ENCODE peak calls at places on chromosomes 11 and 22, in five cellular contexts. P is psoas muscle, U is pancreas, T is Panc1, S is spleen. V is an unnamed sample. For H3K4me1, the result is how much of the 10 kb centered on the place peaks cover.

GRCh38 chr11:115919341-115920086 is 415.3 kb upstream of the CADM1 start:
- DNase-seq in P (no peak), U (no peak), T (no peak), S (no peak), V (no peak)

GRCh38 chr11:80388133-80388532 is 947.3 kb upstream of the TENM4 start:
- DNase-seq in P (no peak), U (no peak), T (no peak), S (no peak), V (no peak)

GRCh38 chr22:27632451-27633295 is 168.9 kb downstream of the MN1 start:
- DNase-seq in P (no peak), U (peak), T (no peak), S (no peak), V (no peak)

GRCh38 chr11:33256031-33256807 is 962 bp upstream of the HIPK3 start:
- DNase-seq in P (no peak), U (no peak), T (no peak), S (no peak), V (no peak)

GRCh38 chr22:37328017-37328416 is 45.7 kb downstream of the CYTH4 start:
- DNase-seq in P (no peak), U (no peak), T (no peak), S (no peak), V (no peak)

GRCh38 chr22:19109198-19110063 is 12.8 kb downstream of the DGCR2 start:
- DNase-seq in P (no peak), U (peak), T (no peak), S (no peak), V (no peak)

GRCh38 chr11:7252683-7253213 is 1.0 kb downstream of the SYT9 start:
- DNase-seq in P (peak), U (peak), T (no peak), S (no peak), V (no peak)

GRCh38 chr11:86800956-86801264 is 568 bp downstream of the PRSS23 start:
- DNase-seq in P (no peak), U (no peak), T (no peak), S (no peak), V (no peak)

GRCh38 chr11:119491753-119492455 is 68.9 kb upstream of the THY1 start:
- DNase-seq in P (no peak), U (no peak), T (no peak), S (peak), V (no peak)

GRCh38 chr11:77154381-77155081 is 26.5 kb downstream of the MYO7A start:
- DNase-seq in P (peak), U (no peak), T (no peak), S (no peak), V (no peak)

GRCh38 chr11:78138694-78139421 is 568 bp downstream of the ALG8 start:
- DNase-seq in P (no peak), U (no peak), T (no peak), S (no peak), V (no peak)

GRCh38 chr11:83610996-83611395 is 324.8 kb upstream of the CCDC90B start:
- DNase-seq in P (no peak), U (no peak), T (no peak), S (no peak), V (no peak)

GRCh38 chr11:17550455-17551346 is 3.6 kb downstream of the OTOG start:
- DNase-seq in P (no peak), U (no peak), T (no peak), S (peak), V (no peak)

GRCh38 chr11:79236541-79236971 is 204.3 kb downstream of the TENM4 start:
- DNase-seq in P (no peak), U (no peak), T (no peak), S (no peak), V (no peak)

GRCh38 chr22:22666307-22667091 is 22.1 kb downstream of the GGTLC2 start:
- DNase-seq in P (no peak), U (peak), T (peak), S (no peak), V (no peak)

GRCh38 chr11:117616979-117617378 is 180.0 kb downstream of the DSCAML1 start:
- DNase-seq in P (no peak), U (no peak), T (no peak), S (no peak), V (no peak)

GRCh38 chr22:21834869-21835268 is 32.6 kb downstream of the MAPK1 start:
- DNase-seq in P (no peak), U (no peak), T (no peak), S (no peak), V (no peak)

GRCh38 chr11:123494195-123495050 is 64.4 kb downstream of the GRAMD1B start:
- DNase-seq in P (no peak), U (no peak), T (no peak), S (no peak), V (no peak)

GRCh38 chr22:45212992-45213751 is 27.5 kb downstream of the KIAA0930 start:
- DNase-seq in P (peak), U (peak), T (no peak), S (peak), V (peak)

GRCh38 chr22:45211848-45212247 is 28.8 kb downstream of the KIAA0930 start:
- DNase-seq in P (no peak), U (peak), T (no peak), S (peak), V (no peak)

GRCh38 chr22:45211435-45211834 is 29.3 kb downstream of the KIAA0930 start:
- DNase-seq in P (peak), U (peak), T (no peak), S (peak), V (no peak)

GRCh38 chr22:45210577-45211431 is 29.9 kb downstream of the KIAA0930 start:
- DNase-seq in P (peak), U (peak), T (no peak), S (peak), V (no peak)

GRCh38 chr22:45212306-45212709 is 28.4 kb downstream of the KIAA0930 start:
- DNase-seq in P (peak), U (peak), T (no peak), S (peak), V (peak)
- H3K4me3 ChIP-seq in P (peak), U (no peak), T (peak), S (peak), V (peak)

GRCh38 chr22:30021338-30021737 is 58.9 kb upstream of the HORMAD2 start:
- DNase-seq in P (no peak), U (no peak), T (no peak), S (no peak), V (no peak)

GRCh38 chr22:30024231-30024630 is 56.0 kb upstream of the HORMAD2 start:
- DNase-seq in P (no peak), U (no peak), T (no peak), S (no peak), V (no peak)

GRCh38 chr22:30020511-30020910 is 59.8 kb upstream of the HORMAD2 start:
- DNase-seq in P (no peak), U (no peak), T (no peak), S (no peak), V (no peak)

GRCh38 chr22:30023099-30023498 is 57.2 kb upstream of the HORMAD2 start:
- DNase-seq in P (no peak), U (no peak), T (no peak), S (no peak), V (no peak)

DNA sequence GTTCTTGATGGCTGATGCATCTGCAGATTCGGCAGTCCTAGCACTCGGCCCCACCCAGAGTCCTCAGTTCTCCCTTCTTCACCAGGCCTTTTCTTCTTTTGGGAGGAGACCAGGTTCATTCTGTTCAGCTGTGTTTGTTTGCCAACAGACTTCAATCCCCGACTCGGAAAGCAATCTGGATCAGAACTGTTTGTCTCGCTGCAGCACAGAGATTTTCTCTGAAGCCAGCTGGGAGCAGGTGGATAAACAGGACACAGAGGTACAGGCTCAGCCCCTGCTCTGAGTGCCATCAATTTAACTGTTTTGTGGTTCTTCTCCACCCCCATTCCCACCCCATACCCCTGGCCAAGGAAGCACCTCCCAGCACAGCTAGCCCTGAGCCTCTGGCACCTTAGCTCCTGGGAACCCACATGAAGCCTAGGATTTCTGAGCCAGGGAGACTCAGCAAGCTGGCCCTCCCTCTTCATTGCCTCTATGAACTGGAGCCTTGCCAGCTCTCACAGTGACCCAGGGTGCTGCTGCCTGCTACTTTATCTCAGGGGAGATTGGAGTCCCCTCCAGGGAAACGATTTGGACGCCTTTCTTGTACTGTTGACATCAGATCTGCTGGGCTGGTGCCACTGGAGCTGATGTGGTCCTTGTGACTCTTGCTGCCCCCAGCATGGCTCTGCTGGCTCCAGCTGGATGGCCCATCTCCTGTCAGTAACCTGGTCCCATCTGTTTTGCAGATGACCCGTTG is 58.2 kb upstream of the HORMAD2 start:
- DNase-seq in P (no peak), U (no peak), T (no peak), S (no peak), V (no peak)
- H3K4me1 ChIP-seq in P (under half), U (under half), T (under half), S (under half), V (under half)

GRCh38 chr11:99686838-99687237 is 666.1 kb downstream of the CNTN5 start:
- DNase-seq in P (no peak), U (no peak), T (no peak), S (no peak), V (no peak)

GRCh38 chr11:99682646-99683045 is 661.9 kb downstream of the CNTN5 start:
- DNase-seq in P (no peak), U (no peak), T (no peak), S (no peak), V (no peak)

GRCh38 chr11:99682171-99682570 is 661.4 kb downstream of the CNTN5 start:
- DNase-seq in P (no peak), U (no peak), T (no peak), S (no peak), V (no peak)

GRCh38 chr11:99683933-99684332 is 663.2 kb downstream of the CNTN5 start:
- DNase-seq in P (no peak), U (no peak), T (no peak), S (no peak), V (no peak)

GRCh38 chr11:99687320-99687719 is 666.6 kb downstream of the CNTN5 start:
- DNase-seq in P (no peak), U (no peak), T (no peak), S (no peak), V (no peak)
- TF ChIP-seq CTCF in P (peak), U (no peak), T (no peak), S (no peak), V (no peak)

DNA sequence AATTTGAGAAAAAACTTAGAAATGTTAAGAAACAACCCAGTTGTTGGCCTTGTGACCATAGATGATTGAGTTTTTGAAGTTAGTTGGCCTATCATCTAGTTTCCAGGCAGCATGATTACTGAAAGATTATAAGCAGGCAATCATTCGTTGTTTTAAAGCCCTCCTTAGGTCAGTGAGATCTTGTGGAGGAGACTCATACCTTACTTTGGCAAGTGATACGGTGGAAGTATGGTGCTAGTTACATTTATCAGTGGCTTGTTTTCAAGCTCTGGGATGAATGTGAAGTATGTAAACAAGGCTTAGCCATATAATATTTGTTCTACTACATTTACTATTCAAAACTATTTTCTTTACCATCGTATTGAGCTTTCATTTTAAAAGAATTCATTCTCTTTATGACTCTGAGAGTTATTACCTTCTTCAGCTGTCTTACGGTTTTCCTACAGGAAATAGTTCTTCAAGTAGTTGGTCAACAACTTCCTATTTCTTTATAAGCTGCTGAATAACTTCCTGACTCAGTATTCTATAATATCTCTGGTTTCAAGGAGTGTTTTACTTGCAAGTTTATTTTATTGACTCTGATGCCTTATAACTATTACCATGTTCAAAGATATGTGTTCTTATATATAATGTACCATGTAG is 7.3 kb downstream of the YAP1 start:
- DNase-seq in P (no peak), U (no peak), T (no peak), S (no peak), V (no peak)
- H3K4me3 ChIP-seq in P (peak), U (no peak), T (no peak), S (no peak), V (no peak)

GRCh38 chr11:44593194-44593593 is 27.7 kb downstream of the CD82 start:
- DNase-seq in P (peak), U (no peak), T (no peak), S (no peak), V (no peak)
- H3K4me1 ChIP-seq in P (half or more), U (under half), T (under half), S (half or more), V (under half)

GRCh38 chr11:92340839-92341238 is 116.2 kb downstream of the FAT3 start:
- DNase-seq in P (no peak), U (no peak), T (no peak), S (no peak), V (no peak)
- TF ChIP-seq CTCF in P (no peak), U (no peak), T (peak), S (no peak), V (no peak)

DNA sequence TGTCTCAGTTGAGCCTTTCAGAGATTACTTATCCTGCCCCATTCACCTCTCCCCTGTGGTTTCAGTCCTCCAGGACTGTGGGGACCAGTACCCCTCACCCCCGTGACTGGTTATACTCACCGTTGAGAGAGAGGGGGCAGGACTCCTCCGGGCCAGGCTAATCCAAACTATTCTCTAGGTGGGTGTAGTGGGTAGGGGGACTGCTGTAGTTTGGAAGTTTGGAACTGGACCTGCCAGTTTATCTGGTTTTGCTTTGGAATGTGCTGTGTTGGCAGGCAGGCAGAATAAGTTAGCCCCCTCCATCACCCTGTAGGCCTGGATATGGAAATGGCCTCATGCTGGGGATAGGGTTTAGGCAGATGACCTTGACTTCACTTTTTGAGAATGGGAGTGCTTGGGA is 13.5 kb downstream of the TEAD1 start:
- DNase-seq in P (no peak), U (no peak), T (no peak), S (no peak), V (no peak)
- H3K4me3 ChIP-seq in P (no peak), U (no peak), T (no peak), S (no peak), V (no peak)

GRCh38 chr11:130456276-130456675 is 7.8 kb downstream of the ADAMTS15 start:
- DNase-seq in P (no peak), U (no peak), T (no peak), S (no peak), V (no peak)
- H3K4me1 ChIP-seq in P (under half), U (under half), T (under half), S (under half), V (half or more)